ENCODE peak calls at places on chromosomes 4 and X, in seven cellular contexts. J, N, Q, F, X, E and P are unnamed samples.

GRCh38 chr4:124105212-124105611 is 607.3 kb downstream of the ANKRD50 start:
- DNase-seq in X (no peak), E (no peak), Q (no peak), J (no peak), F (no peak), N (no peak), P (no peak)

GRCh38 chr4:56134272-56134671 is 185.5 kb downstream of the CEP135 start:
- DNase-seq in F (no peak), N (peak; percentile 53), J (peak; percentile 11), X (no peak), Q (no peak), E (no peak), P (no peak)

GRCh38 chrX:87409113-87409841 is 108.3 kb upstream of the KLHL4 start:
- DNase-seq in J (no peak), F (no peak), X (no peak), E (peak; percentile 48), N (no peak), Q (no peak), P (no peak)

GRCh38 chr4:119284876-119285611 is 36.9 kb downstream of the FABP2 start:
- DNase-seq in Q (no peak), J (no peak), N (no peak), E (no peak), F (no peak), X (no peak), P (no peak)

GRCh38 chrX:123964155-123964554 is 2.6 kb downstream of the STAG2 start:
- DNase-seq in F (no peak), N (no peak), E (no peak), J (no peak), X (no peak), Q (no peak), P (no peak)

GRCh38 chr4:94390804-94391410 is 48.3 kb upstream of the HPGDS start:
- DNase-seq in E (no peak), Q (no peak), X (peak; percentile 20), J (no peak), F (no peak), N (peak; percentile 45), P (peak; percentile 46)

GRCh38 chr4:19224820-19225219 is 1026.9 kb upstream of the SLIT2 start:
- DNase-seq in N (peak; percentile 66), J (no peak), X (peak; percentile 15), F (no peak), Q (no peak), E (peak; percentile 3), P (no peak)

GRCh38 chr4:40185830-40186664 is 10.8 kb upstream of the RHOH start:
- DNase-seq in E (no peak), J (no peak), Q (no peak), N (no peak), X (no peak), F (no peak), P (no peak)

GRCh38 chr4:75662626-75663025 is 10.6 kb downstream of the G3BP2 start:
- DNase-seq in X (no peak), F (no peak), E (no peak), J (no peak), Q (no peak), N (no peak), P (no peak)

GRCh38 chr4:147916351-147916750 is 184.5 kb downstream of the ARHGAP10 start:
- DNase-seq in J (no peak), Q (no peak), X (no peak), F (no peak), E (no peak), N (no peak), P (peak; percentile 35)

GRCh38 chr4:86981789-86982188 is 47.0 kb downstream of the AFF1 start:
- DNase-seq in E (no peak), Q (no peak), F (no peak), N (no peak), J (no peak), X (no peak), P (no peak)

GRCh38 chr4:88870428-88870827 is 172.8 kb upstream of the NAP1L5 start:
- DNase-seq in N (no peak), J (no peak), X (no peak), Q (no peak), E (no peak), F (no peak), P (no peak)

GRCh38 chr4:88865051-88865450 is 167.4 kb upstream of the NAP1L5 start:
- DNase-seq in Q (no peak), E (no peak), X (no peak), F (no peak), J (no peak), N (no peak), P (no peak)

GRCh38 chr4:88865466-88865865 is 167.8 kb upstream of the NAP1L5 start:
- DNase-seq in N (no peak), Q (no peak), X (no peak), E (no peak), F (no peak), J (no peak), P (no peak)

GRCh38 chr4:88866862-88867550 is 169.4 kb upstream of the NAP1L5 start:
- DNase-seq in Q (no peak), F (no peak), J (no peak), X (no peak), N (no peak), E (no peak), P (no peak)

DNA sequence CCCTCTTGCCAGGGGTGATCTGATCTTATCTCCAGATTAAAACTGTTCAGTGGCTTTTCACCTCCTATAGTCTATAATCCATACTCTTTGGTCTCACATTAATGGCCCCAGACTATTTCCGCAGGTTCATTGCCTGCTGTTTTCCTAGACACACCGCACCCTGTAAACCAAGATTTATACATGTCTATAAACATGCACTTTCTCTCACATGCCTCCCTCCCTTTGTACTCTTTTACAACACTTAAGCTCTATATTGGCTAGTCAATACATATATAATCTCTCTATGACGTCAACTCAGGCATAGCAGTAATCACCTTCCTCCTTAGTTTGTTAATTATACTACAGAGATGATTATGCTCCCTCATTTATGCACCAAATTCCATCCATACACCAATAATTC is 170.9 kb upstream of the NAP1L5 start:
- DNase-seq in E (no peak), F (no peak), J (peak; percentile 32), Q (no peak), N (no peak), X (no peak), P (no peak)
- H3K27ac ChIP-seq in E (no peak overlapping the region), F (no peak overlapping the region), J (peak overlapping the region; percentile 50), Q (no peak overlapping the region), N (no peak overlapping the region), X (no peak overlapping the region), P (no peak overlapping the region)

DNA sequence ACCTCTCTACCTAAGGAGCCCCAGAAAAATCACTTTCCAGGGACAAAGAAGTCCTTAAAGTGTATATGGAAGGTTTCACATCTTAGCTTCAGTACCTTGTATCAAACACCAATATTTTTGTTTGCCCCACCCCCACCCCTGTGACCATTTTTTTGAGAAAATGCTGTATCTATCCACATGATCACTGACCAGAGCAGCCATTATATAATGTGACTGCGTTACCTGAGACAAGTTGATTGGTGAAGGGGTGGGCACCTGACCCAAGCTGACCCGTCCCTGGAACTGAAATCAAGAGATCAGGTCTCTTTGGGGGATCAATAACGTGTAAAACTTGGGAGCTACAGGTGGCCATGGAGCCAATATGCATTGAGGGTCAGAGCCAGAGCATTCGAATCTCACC is 10.7 kb downstream of the TIFA start:
- DNase-seq in F (no peak), J (no peak), X (no peak), E (no peak), Q (no peak), N (no peak), P (no peak)
- TF ChIP-seq POLR2AphosphoS5 in F (no peak), J (no peak), X (no peak), E (no peak), Q (no peak), N (no peak), P (no peak)

GRCh38 chrX:69121321-69122000 is 43.8 kb downstream of the PJA1 start:
- DNase-seq in Q (no peak), F (no peak), N (no peak), J (no peak), E (no peak), X (no peak), P (no peak)

GRCh38 chrX:69123481-69123880 is 41.8 kb downstream of the PJA1 start:
- DNase-seq in Q (no peak), F (no peak), N (no peak), E (no peak), X (no peak), J (no peak), P (no peak)

GRCh38 chrX:69117876-69118526 is 47.3 kb downstream of the PJA1 start:
- DNase-seq in J (no peak), Q (no peak), X (no peak), F (no peak), E (no peak), N (no peak), P (no peak)

GRCh38 chrX:69119122-69119521 is 46.1 kb downstream of the PJA1 start:
- DNase-seq in F (no peak), Q (no peak), X (no peak), N (peak; percentile 38), J (no peak), E (no peak), P (no peak)

DNA sequence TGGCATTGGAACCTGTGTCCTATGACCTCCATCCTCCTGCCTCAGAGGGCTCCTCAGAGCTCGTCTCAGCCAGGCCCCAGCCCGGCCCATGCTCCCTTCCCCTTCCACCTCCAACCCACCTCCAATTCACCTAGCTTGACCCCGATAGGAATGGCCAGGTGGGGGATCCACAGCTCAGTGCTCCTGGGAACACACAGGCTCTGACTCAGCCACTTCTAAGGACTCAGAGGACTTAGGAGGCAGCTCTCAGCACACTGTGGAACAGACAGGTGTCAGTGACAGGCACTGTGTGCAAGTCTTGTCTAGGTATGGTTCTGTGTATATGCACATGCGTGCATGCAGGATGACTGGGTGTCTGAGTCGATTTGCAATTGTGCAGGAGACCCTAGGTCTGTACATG is 44.8 kb downstream of the PJA1 start:
- DNase-seq in Q (no peak), J (no peak), E (no peak), N (no peak), X (no peak), F (no peak), P (no peak)
- H3K27me3 ChIP-seq in Q (no peaks in the 10 kb centered on the region), J (no peaks in the 10 kb centered on the region), E (no peaks in the 10 kb centered on the region), N (no peaks in the 10 kb centered on the region), X (peaks cover 3% of the 10 kb centered on the region), F (no peaks in the 10 kb centered on the region), P (no peaks in the 10 kb centered on the region)

GRCh38 chrX:46376246-46376885 is 168.9 kb downstream of the ZNF674 start:
- DNase-seq in X (no peak), F (no peak), N (peak; percentile 69), E (peak; percentile 3), J (peak; percentile 13), Q (no peak), P (peak; percentile 20)

GRCh38 chrX:46381630-46382029 is 163.6 kb downstream of the ZNF674 start:
- DNase-seq in N (peak; percentile 62), J (peak; percentile 12), X (no peak), F (no peak), E (peak; percentile 6), Q (no peak), P (no peak)

GRCh38 chrX:46380148-46380752 is 165.0 kb downstream of the ZNF674 start:
- DNase-seq in N (no peak), Q (no peak), J (no peak), X (no peak), F (no peak), E (no peak), P (no peak)

GRCh38 chrX:46374371-46374770 is 170.8 kb downstream of the ZNF674 start:
- DNase-seq in N (no peak), J (no peak), X (no peak), E (no peak), Q (no peak), F (no peak), P (no peak)

DNA sequence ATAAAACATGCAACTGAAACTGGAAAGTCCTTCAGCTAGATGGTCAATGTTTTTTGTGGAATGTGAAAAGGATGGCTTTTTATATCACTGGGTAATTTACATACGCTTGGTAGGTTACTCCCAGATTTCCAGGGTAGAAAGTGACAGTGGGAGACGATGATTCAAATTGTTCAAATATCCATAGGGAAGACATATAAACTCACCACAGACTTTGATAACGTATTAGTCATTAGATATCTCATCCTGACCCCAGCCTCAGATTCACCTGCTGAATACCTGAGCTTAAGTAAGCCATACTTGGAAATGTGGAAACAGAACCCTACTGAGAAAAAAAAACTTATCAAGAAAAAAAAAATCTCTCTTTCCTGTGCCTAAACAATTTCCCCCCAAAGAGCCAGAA is 169.4 kb downstream of the ZNF674 start:
- DNase-seq in E (no peak), F (no peak), N (no peak), Q (no peak), X (no peak), J (no peak), P (no peak)
- H3K27ac ChIP-seq in E (no peak overlapping the region), F (no peak overlapping the region), N (peak overlapping the region; percentile 45), Q (no peak overlapping the region), X (peak overlapping the region; percentile 8), J (no peak overlapping the region), P (no peak overlapping the region)